ENCODE peak calls at places on chromosome 20, in five cellular contexts. N is HepG2, L is IMR-90, A is HCT116, T is tibial nerve. Z is an unnamed sample.
A peak's percentile ranks its signal among the peaks of the same experiment; 100 is the strongest.

GRCh38 chr20:23034721-23035671 is at the start of gene SSTR4:
- DNase-seq in A (no peak), T (no peak), L (no peak), N (no peak), Z (no peak)

GRCh38 chr20:32920066-32920465 is 61.3 kb downstream of the EFCAB8 start:
- DNase-seq in A (no peak), N (no peak), T (no peak), L (no peak), Z (no peak)

GRCh38 chr20:10487354-10488115 is 52.4 kb downstream of the SLX4IP start:
- DNase-seq in A (no peak), L (peak; percentile 58), T (no peak), N (no peak), Z (no peak)

GRCh38 chr20:24943731-24944130 is 5.3 kb upstream of the CST7 start:
- DNase-seq in L (no peak), T (no peak), A (no peak), N (no peak), Z (no peak)

GRCh38 chr20:42024653-42025052 is 406.5 kb upstream of the CHD6 start:
- DNase-seq in A (no peak), L (no peak), T (no peak), N (no peak), Z (no peak)

GRCh38 chr20:33719277-33719988 is 677 bp downstream of the PXMP4 start:
- DNase-seq in N (no peak), L (no peak), A (no peak), T (no peak), Z (no peak)

GRCh38 chr20:24971702-24972101 is 20.8 kb downstream of the APMAP start:
- DNase-seq in L (no peak), N (no peak), T (no peak), A (no peak), Z (no peak)

GRCh38 chr20:48208176-48208575 is 422.9 kb upstream of the SULF2 start:
- DNase-seq in L (no peak), N (no peak), T (no peak), A (no peak), Z (no peak)

GRCh38 chr20:3000852-3001523 is 42.4 kb upstream of the GNRH2 start:
- DNase-seq in L (peak; percentile 75), T (no peak), N (no peak), A (peak; percentile 46), Z (no peak)

GRCh38 chr20:23136893-23137745 is 51.0 kb upstream of the CD93 start:
- DNase-seq in N (no peak), A (no peak), T (no peak), L (no peak), Z (no peak)

GRCh38 chr20:17910828-17911294 is 57.7 kb downstream of the SNX5 start:
- DNase-seq in L (peak; percentile 81), A (no peak), T (no peak), N (no peak), Z (peak; percentile 28)

GRCh38 chr20:41386502-41387427 is 20.1 kb upstream of the EMILIN3 start:
- DNase-seq in A (no peak), L (peak; percentile 26), T (peak; percentile 38), N (no peak), Z (no peak)

GRCh38 chr20:35008411-35009342 is 53.0 kb downstream of the MYH7B start:
- DNase-seq in N (no peak), A (no peak), L (no peak), T (peak; percentile 14), Z (no peak)

GRCh38 chr20:6040958-6041807 is 12.7 kb downstream of the LRRN4 start:
- DNase-seq in N (no peak), A (no peak), L (no peak), T (no peak), Z (no peak)

GRCh38 chr20:6038256-6038655 is 15.6 kb downstream of the LRRN4 start:
- DNase-seq in T (no peak), A (no peak), N (no peak), L (no peak), Z (no peak)

GRCh38 chr20:6041808-6042265 is 12.0 kb downstream of the LRRN4 start:
- DNase-seq in A (no peak), L (no peak), N (no peak), T (no peak), Z (no peak)

GRCh38 chr20:6039766-6040165 is 14.1 kb downstream of the LRRN4 start:
- DNase-seq in N (no peak), A (no peak), L (no peak), T (no peak), Z (no peak)

GRCh38 chr20:6040540-6040939 is 13.3 kb downstream of the LRRN4 start:
- DNase-seq in A (no peak), T (no peak), L (no peak), N (no peak), Z (no peak)
- H3K36me3 ChIP-seq in A (peaks cover 13% of the 10 kb centered on the region), T (peaks cover 4% of the 10 kb centered on the region), L (peaks cover 38% of the 10 kb centered on the region), N (peaks cover 57% of the 10 kb centered on the region), Z (no peaks in the 10 kb centered on the region)

DNA sequence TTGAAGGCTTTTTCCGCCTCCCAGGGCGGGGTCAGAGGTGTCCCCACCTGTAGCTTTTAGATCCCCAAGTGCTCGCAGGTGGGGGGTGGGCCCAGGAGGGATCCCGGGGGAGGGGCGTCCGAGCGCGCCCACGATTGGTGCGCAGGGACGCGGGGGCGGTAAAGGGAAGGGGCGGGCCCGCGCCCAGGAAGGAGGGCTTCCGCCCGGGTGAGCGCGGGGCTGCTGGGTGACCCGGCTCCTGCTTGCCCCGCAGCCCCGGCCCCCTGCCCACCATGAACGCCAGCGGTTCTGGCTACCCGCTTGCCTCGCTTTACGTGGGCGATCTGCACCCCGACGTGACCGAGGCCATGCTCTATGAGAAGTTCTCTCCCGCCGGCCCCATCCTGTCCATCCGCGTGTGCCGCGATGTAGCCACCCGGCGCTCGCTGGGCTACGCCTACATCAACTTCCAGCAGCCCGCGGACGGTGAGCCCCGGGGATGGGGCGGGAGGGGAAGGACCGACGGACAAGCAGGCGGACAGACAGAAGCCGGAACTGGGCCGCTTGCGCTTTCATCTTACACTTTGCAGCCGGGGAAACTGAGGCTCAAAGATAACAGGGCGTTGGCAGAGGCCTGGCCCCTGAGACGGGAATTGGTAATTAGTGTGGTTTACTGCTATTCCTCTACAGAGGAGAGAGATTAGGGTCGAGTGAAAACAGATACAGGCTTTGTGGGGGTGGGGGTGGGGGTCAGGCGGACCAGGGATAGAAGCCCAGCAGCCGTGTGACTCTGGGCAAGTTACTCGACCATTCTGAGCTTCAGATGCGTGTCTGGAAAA is at the start of gene PABPC1L:
- DNase-seq in N (peak; percentile 78), L (peak; percentile 54), A (peak; percentile 49), T (no peak), Z (peak; percentile 62)
- TF ChIP-seq POLR2A in N (peak; percentile 66), L (peak; percentile 31), A (no peak), T (no peak), Z (no peak)

DNA sequence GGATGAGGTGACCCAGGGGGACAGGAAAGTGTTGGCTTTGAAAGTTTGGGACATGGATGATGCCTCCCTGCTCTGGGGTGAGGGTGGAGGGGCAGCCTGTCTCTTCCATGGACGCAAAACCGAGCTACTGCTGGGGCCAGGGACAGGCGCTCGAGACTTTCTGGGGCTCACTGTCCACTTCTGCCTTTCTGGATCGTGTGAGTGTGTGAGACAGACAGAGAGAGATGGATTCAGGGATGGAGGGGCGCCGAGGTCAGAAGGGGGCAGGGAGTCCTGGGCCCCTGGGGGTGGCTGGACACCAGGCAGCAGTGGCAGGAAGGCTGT is 78.0 kb upstream of the GATA5 start:
- DNase-seq in A (no peak), L (no peak), N (no peak), T (no peak), Z (no peak)
- TF ChIP-seq CTCF in A (no peak), L (no peak), N (no peak), T (no peak), Z (no peak)

GRCh38 chr20:432677-433299 is 24.7 kb downstream of the RBCK1 start:
- DNase-seq in A (no peak), N (no peak), T (no peak), L (no peak), Z (no peak)

GRCh38 chr20:434661-435419 is 26.7 kb downstream of the RBCK1 start:
- DNase-seq in A (no peak), N (no peak), T (no peak), L (no peak), Z (no peak)

GRCh38 chr20:432208-432607 is 24.1 kb downstream of the RBCK1 start:
- DNase-seq in N (no peak), T (no peak), L (no peak), A (no peak), Z (no peak)

GRCh38 chr20:434221-434620 is 26.1 kb downstream of the RBCK1 start:
- DNase-seq in T (no peak), N (no peak), L (no peak), A (no peak), Z (no peak)

GRCh38 chr20:433300-433975 is 25.3 kb downstream of the RBCK1 start:
- DNase-seq in L (no peak), A (no peak), T (no peak), N (no peak), Z (no peak)
- H3K36me3 ChIP-seq in L (peaks cover 71% of the 10 kb centered on the region), A (peaks cover 8% of the 10 kb centered on the region), T (no peaks in the 10 kb centered on the region), N (peaks cover 61% of the 10 kb centered on the region), Z (no peaks in the 10 kb centered on the region)

GRCh38 chr20:38812182-38812581 is 6.7 kb downstream of the PPP1R16B start:
- DNase-seq in N (no peak), T (no peak), A (no peak), L (no peak), Z (no peak)
- TF ChIP-seq POLR2A in N (no peak), T (no peak), A (no peak), L (no peak), Z (no peak)